ENCODE peak calls at places on chromosomes 1 and 21, in ten cellular contexts. W, G, N, F, B, D, C, Q, V and S are unnamed samples.
A peak's percentile ranks its signal among the peaks of the same experiment; 100 is the strongest.

GRCh38 chr1:240092301-240093119 is 827 bp downstream of the FMN2 start:
- DNase-seq in W (no peak), G (peak; percentile 13), N (peak; percentile 69), F (peak; percentile 38), B (no peak), D (peak; percentile 74), C (peak; percentile 9), Q (no peak), V (no peak), S (peak; percentile 38)

GRCh38 chr1:91007827-91008226 is 14.0 kb downstream of the ZNF644 start:
- DNase-seq in W (no peak), G (no peak), N (no peak), F (no peak), B (no peak), D (no peak), C (no peak), Q (no peak), V (no peak), S (no peak)

GRCh38 chr1:225760531-225760930 is 17.1 kb upstream of the SRP9 start:
- DNase-seq in W (no peak), G (no peak), N (no peak), F (no peak), B (no peak), D (no peak), C (no peak), Q (peak; percentile 42), V (no peak), S (no peak)

GRCh38 chr1:193392686-193393085 is 206.3 kb upstream of the B3GALT2 start:
- DNase-seq in W (no peak), G (no peak), N (no peak), F (no peak), B (no peak), D (no peak), C (no peak), Q (no peak), V (no peak), S (no peak)

GRCh38 chr1:228050571-228051181 is 31.8 kb upstream of the ARF1 start:
- DNase-seq in W (no peak), G (no peak), N (no peak), F (no peak), B (no peak), D (no peak), C (no peak), Q (no peak), V (no peak), S (no peak)

GRCh38 chr1:203519053-203519770 is 25.3 kb downstream of the OPTC start:
- DNase-seq in W (no peak), G (peak; percentile 93), N (no peak), F (no peak), B (no peak), D (no peak), C (no peak), Q (no peak), V (no peak), S (no peak)

GRCh38 chr1:33341190-33341589 is 20.3 kb upstream of the A3GALT2 start:
- DNase-seq in W (no peak), G (no peak), N (no peak), F (no peak), B (no peak), D (no peak), C (no peak), Q (no peak), V (no peak), S (no peak)

GRCh38 chr1:26848947-26849774 is 13.8 kb upstream of the SFN start:
- DNase-seq in W (no peak), G (peak; percentile 45), N (no peak), F (peak; percentile 87), B (no peak), D (peak; percentile 90), C (peak; percentile 95), Q (no peak), V (peak; percentile 79), S (peak; percentile 61)

GRCh38 chr21:44515359-44516165 is 24.4 kb downstream of the KRTAP10-1 start:
- DNase-seq in W (no peak), G (no peak), N (no peak), F (no peak), B (no peak), D (no peak), C (no peak), Q (no peak), V (no peak), S (no peak)

GRCh38 chr21:44513389-44514217 is 26.4 kb downstream of the KRTAP10-1 start:
- DNase-seq in W (no peak), G (peak; percentile 19), N (no peak), F (no peak), B (peak; percentile 19), D (no peak), C (no peak), Q (no peak), V (no peak), S (no peak)

GRCh38 chr21:44514218-44514520 is 25.8 kb downstream of the KRTAP10-1 start:
- DNase-seq in W (no peak), G (no peak), N (no peak), F (no peak), B (no peak), D (no peak), C (no peak), Q (no peak), V (no peak), S (no peak)

GRCh38 chr21:44516342-44516741 is 23.7 kb downstream of the KRTAP10-1 start:
- DNase-seq in W (no peak), G (no peak), N (no peak), F (no peak), B (no peak), D (no peak), C (no peak), Q (no peak), V (no peak), S (no peak)

DNA sequence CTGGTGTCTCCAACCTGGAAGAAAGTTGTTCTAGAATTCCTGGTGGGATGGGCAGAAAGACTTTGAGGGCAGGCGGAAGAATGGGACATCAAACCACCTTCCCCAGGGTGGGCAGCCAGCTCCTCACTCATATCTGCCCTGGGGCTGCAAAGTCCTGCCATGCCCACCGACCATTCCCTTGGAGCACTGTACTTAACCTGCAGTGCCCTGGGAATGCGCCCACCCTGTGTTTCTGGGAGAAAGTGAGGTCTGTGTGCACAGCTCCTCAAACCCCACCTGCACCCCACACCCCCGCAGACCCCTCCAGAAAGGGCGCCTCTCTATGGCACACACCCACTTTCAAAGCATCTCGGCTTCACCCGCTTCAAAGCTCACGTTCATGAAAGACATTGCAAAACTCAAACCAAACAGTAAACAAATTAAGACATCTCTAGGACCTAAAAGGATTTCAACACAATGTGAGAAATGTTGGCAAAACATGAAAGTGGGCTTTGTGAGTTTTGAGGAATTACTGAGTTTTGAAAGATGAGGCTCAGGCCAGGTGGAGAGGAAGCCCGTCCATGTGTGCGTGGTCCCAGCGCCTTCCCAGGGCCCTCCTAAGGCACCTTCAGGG is 25.1 kb downstream of the KRTAP10-1 start:
- DNase-seq in W (no peak), G (no peak), N (no peak), F (no peak), B (no peak), D (no peak), C (no peak), Q (no peak), V (no peak), S (no peak)
- H3K4me3 ChIP-seq in W (no peak overlapping the region), G (no peak overlapping the region), N (no peak overlapping the region), F (no peak overlapping the region), B (no peak overlapping the region), D (no peak overlapping the region), C (no peak overlapping the region), Q (no peak overlapping the region), V (no peak overlapping the region), S (no peak overlapping the region)

GRCh38 chr1:81797701-81798100 is 3.0 kb upstream of the ADGRL2 start:
- DNase-seq in W (no peak), G (no peak), N (no peak), F (no peak), B (no peak), D (no peak), C (no peak), Q (no peak), V (no peak), S (no peak)

GRCh38 chr1:81801834-81802531 is 1.2 kb downstream of the ADGRL2 start:
- DNase-seq in W (no peak), G (peak; percentile 38), N (peak; percentile 64), F (peak; percentile 40), B (peak; percentile 44), D (peak; percentile 40), C (no peak), Q (peak; percentile 59), V (no peak), S (peak; percentile 64)

GRCh38 chr1:81801032-81801833 is 499 bp downstream of the ADGRL2 start:
- DNase-seq in W (peak; percentile 96), G (peak; percentile 85), N (peak; percentile 86), F (peak; percentile 84), B (peak; percentile 89), D (peak; percentile 88), C (peak; percentile 60), Q (peak; percentile 80), V (no peak), S (peak; percentile 91)

GRCh38 chr1:81800741-81801031 is at the start of gene ADGRL2:
- DNase-seq in W (no peak), G (no peak), N (no peak), F (peak; percentile 40), B (no peak), D (no peak), C (no peak), Q (peak; percentile 58), V (no peak), S (no peak)

DNA sequence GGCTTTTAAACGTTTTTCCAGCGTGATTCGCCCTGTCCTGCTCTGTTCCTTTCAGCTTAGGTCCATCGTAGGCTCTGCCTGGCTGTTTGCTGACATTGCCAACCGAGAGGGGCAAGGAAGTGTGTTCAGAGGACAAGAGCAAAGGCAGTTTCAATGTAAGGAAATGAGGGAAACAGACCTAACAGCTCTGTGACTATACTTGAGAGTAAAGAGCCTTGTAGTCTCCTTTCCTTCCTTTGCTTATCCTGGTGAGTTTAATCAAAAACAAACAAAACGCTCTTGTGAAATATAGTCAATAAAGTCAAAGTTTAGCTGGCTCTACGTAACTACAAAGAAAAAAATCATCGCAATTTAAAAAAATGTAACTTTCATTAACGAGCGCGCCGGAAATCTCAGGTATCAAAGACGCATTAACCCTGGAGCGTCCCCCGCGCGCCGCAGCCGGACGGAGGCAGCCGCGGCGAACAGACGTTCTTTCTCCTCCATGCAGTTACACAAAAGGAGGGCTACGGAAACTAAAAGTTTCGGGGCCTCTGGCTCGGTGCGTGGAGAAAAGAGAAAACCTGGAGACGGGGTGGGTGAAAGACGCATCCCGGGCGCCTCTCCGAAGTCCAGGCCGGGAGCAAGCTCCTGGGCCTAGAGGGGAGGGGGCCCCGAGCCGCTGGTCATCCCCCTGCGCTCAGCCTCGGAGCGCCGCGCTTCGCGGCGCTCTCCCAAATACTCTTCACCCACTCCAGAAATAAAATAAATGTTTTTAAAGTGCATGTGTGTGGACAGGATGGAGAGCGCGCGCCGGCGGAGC is 594 bp upstream of the ADGRL2 start:
- DNase-seq in W (no peak), G (peak; percentile 58), N (peak; percentile 85), F (peak; percentile 67), B (peak; percentile 63), D (peak; percentile 66), C (peak; percentile 23), Q (peak; percentile 66), V (no peak), S (peak; percentile 63)
- TF ChIP-seq POLR2A in W (peak; percentile 32), G (no peak), N (peak; percentile 79), F (peak; percentile 66), B (peak; percentile 15), D (no peak), C (no peak), Q (no peak), V (no peak), S (peak; percentile 3)

GRCh38 chr1:219801433-219801832 is 126.9 kb downstream of the SLC30A10 start:
- DNase-seq in W (no peak), G (no peak), N (no peak), F (no peak), B (no peak), D (no peak), C (no peak), Q (no peak), V (no peak), S (no peak)
- H3K27me3 ChIP-seq in W (no peaks in the 10 kb centered on the region), G (no peaks in the 10 kb centered on the region), N (no peaks in the 10 kb centered on the region), F (no peaks in the 10 kb centered on the region), B (no peaks in the 10 kb centered on the region), D (no peaks in the 10 kb centered on the region), C (no peaks in the 10 kb centered on the region), Q (no peaks in the 10 kb centered on the region), V (peaks cover 3% of the 10 kb centered on the region), S (no peaks in the 10 kb centered on the region)

GRCh38 chr1:172668097-172668496 is 9.2 kb downstream of the FASLG start:
- DNase-seq in W (no peak), G (no peak), N (no peak), F (no peak), B (no peak), D (no peak), C (no peak), Q (no peak), V (no peak), S (no peak)
- H3K4me3 ChIP-seq in W (no peak overlapping the region), G (no peak overlapping the region), N (no peak overlapping the region), F (no peak overlapping the region), B (no peak overlapping the region), D (no peak overlapping the region), C (no peak overlapping the region), Q (no peak overlapping the region), V (no peak overlapping the region), S (no peak overlapping the region)